ENCODE peak calls at places on chromosomes 1 and 21, in ten cellular contexts. B is anterior cingulate cortex; A is left kidney; N is heart right ventricle; U is cardiac septum; E is stimulated activated CD8-positive, alpha-beta memory T cell treated with anti-CD3 and anti-CD28 coated beads, Interleukin-2, amount 100 ng/mL, for 48 hours; K is cardiac fibroblast; P is DMS153; D is amygdala; I is HEK293T. C is an unnamed sample.

GRCh38 chr1:220157738-220158137 is 63.8 kb downstream of the IARS2 start:
- DNase-seq in B (no peak), A (no peak), N (no peak), U (no peak), E (no peak), K (no peak), P (no peak), D (no peak), I (no peak), C (no peak)

GRCh38 chr21:41817228-41817627 is 50.4 kb upstream of the RIPK4 start:
- DNase-seq in B (no peak), A (peak), N (peak), U (peak), E (no peak), K (peak), P (peak), D (no peak), I (peak), C (peak)

GRCh38 chr1:3283849-3284248 is 170.6 kb upstream of the ARHGEF16 start:
- DNase-seq in B (peak), A (peak), N (peak), U (no peak), E (no peak), K (no peak), P (no peak), D (peak), I (peak), C (peak)

GRCh38 chr1:222739465-222739864 is 2.5 kb downstream of the FAM177B start:
- DNase-seq in B (no peak), A (no peak), N (no peak), U (no peak), E (no peak), K (no peak), P (no peak), D (no peak), I (no peak), C (no peak)

GRCh38 chr1:173635116-173635515 is at the start of gene TEX50:
- DNase-seq in B (no peak), A (no peak), N (no peak), U (no peak), E (no peak), K (no peak), P (no peak), D (no peak), I (no peak), C (no peak)

GRCh38 chr1:54949971-54950360 is 30.5 kb upstream of the TMEM61 start:
- DNase-seq in B (no peak), A (no peak), N (no peak), U (no peak), E (no peak), K (peak), P (no peak), D (no peak), I (no peak), C (no peak)

GRCh38 chr1:244862354-244862698 is 2.0 kb downstream of the HNRNPU start:
- DNase-seq in B (no peak), A (no peak), N (no peak), U (no peak), E (no peak), K (peak), P (no peak), D (no peak), I (no peak), C (no peak)

GRCh38 chr1:18955442-18956188 is 861 bp downstream of the IFFO2 start:
- DNase-seq in B (no peak), A (peak), N (no peak), U (no peak), E (peak), K (peak), P (peak), D (no peak), I (peak), C (peak)

GRCh38 chr1:8423702-8424538 is 106.0 kb downstream of the SLC45A1 start:
- DNase-seq in B (no peak), A (peak), N (peak), U (peak), E (peak), K (peak), P (peak), D (no peak), I (peak), C (peak)

GRCh38 chr1:34165422-34165921 is 442 bp upstream of the CSMD2 start:
- DNase-seq in B (no peak), A (peak), N (no peak), U (no peak), E (no peak), K (peak), P (no peak), D (no peak), I (no peak), C (no peak)

GRCh38 chr21:29232601-29233541 is 65.9 kb upstream of the BACH1 start:
- DNase-seq in B (no peak), A (no peak), N (no peak), U (no peak), E (no peak), K (peak), P (no peak), D (no peak), I (no peak), C (peak)

GRCh38 chr1:94819945-94820746 is at the start of gene SLC44A3:
- DNase-seq in B (no peak), A (peak), N (no peak), U (no peak), E (peak), K (peak), P (no peak), D (no peak), I (peak), C (no peak)

GRCh38 chr1:23704834-23705495 is 13.4 kb downstream of the RPL11 start:
- DNase-seq in B (no peak), A (no peak), N (no peak), U (no peak), E (no peak), K (no peak), P (no peak), D (no peak), I (no peak), C (no peak)

GRCh38 chr1:198018529-198018928 is 101.4 kb downstream of the LHX9 start:
- DNase-seq in B (no peak), A (no peak), N (no peak), U (no peak), E (no peak), K (peak), P (no peak), D (no peak), I (no peak), C (peak)

GRCh38 chr1:50658421-50659076 is 235.3 kb upstream of the DMRTA2 start:
- DNase-seq in B (no peak), A (no peak), N (no peak), U (no peak), E (no peak), K (peak), P (no peak), D (no peak), I (no peak), C (no peak)

GRCh38 chr1:82483146-82483545 is 682.4 kb downstream of the ADGRL2 start:
- DNase-seq in B (no peak), A (no peak), N (no peak), U (no peak), E (no peak), K (no peak), P (no peak), D (no peak), I (no peak), C (no peak)

GRCh38 chr1:229117664-229118300 is 153.1 kb upstream of the RAB4A start:
- DNase-seq in B (no peak), A (no peak), N (peak), U (no peak), E (no peak), K (no peak), P (peak), D (peak), I (no peak), C (no peak)

GRCh38 chr1:37631039-37631428 is 3.7 kb downstream of the RSPO1 start:
- DNase-seq in B (no peak), A (peak), N (no peak), U (no peak), E (no peak), K (no peak), P (no peak), D (no peak), I (no peak), C (no peak)

GRCh38 chr1:100597069-100597741 is 59.3 kb downstream of the GPR88 start:
- DNase-seq in B (no peak), A (peak), N (no peak), U (no peak), E (no peak), K (peak), P (no peak), D (no peak), I (no peak), C (peak)

GRCh38 chr1:116425987-116426386 is 52.9 kb downstream of the ATP1A1 start:
- DNase-seq in B (no peak), A (no peak), N (no peak), U (no peak), E (no peak), K (no peak), P (no peak), D (no peak), I (no peak), C (no peak)

GRCh38 chr1:150110066-150110465 is 39.6 kb upstream of the PLEKHO1 start:
- DNase-seq in B (no peak), A (no peak), N (no peak), U (no peak), E (no peak), K (no peak), P (no peak), D (no peak), I (no peak), C (peak)

GRCh38 chr21:24428539-24429186 is 1178.6 kb downstream of the MRPL39 start:
- DNase-seq in B (no peak), A (no peak), N (no peak), U (no peak), E (no peak), K (no peak), P (no peak), D (no peak), I (no peak), C (no peak)

GRCh38 chr1:167991546-167991945 is 54.7 kb upstream of the MPC2 start:
- DNase-seq in B (no peak), A (no peak), N (no peak), U (no peak), E (no peak), K (no peak), P (no peak), D (no peak), I (no peak), C (peak)

GRCh38 chr1:96059736-96060135 is 661.8 kb upstream of the PTBP2 start:
- DNase-seq in B (no peak), A (peak), N (no peak), U (no peak), E (no peak), K (no peak), P (no peak), D (no peak), I (no peak), C (no peak)

GRCh38 chr1:109959974-109960744 is 24.4 kb upstream of the AHCYL1 start:
- DNase-seq in B (no peak), A (peak), N (no peak), U (no peak), E (no peak), K (peak), P (peak), D (no peak), I (peak), C (peak)

GRCh38 chr1:31697369-31697984 is 6.3 kb downstream of the COL16A1 start:
- DNase-seq in B (no peak), A (no peak), N (no peak), U (no peak), E (no peak), K (no peak), P (no peak), D (no peak), I (no peak), C (no peak)

GRCh38 chr1:207221934-207222351 is 99.5 kb upstream of the CD55 start:
- DNase-seq in B (no peak), A (peak), N (no peak), U (no peak), E (no peak), K (peak), P (no peak), D (no peak), I (no peak), C (no peak)

GRCh38 chr1:40182956-40183710 is 21.9 kb downstream of the RLF start:
- DNase-seq in B (no peak), A (peak), N (no peak), U (no peak), E (no peak), K (peak), P (no peak), D (no peak), I (peak), C (peak)

GRCh38 chr1:212287261-212287895 is 2.2 kb downstream of the PPP2R5A start:
- DNase-seq in B (no peak), A (peak), N (no peak), U (no peak), E (no peak), K (no peak), P (no peak), D (no peak), I (no peak), C (no peak)

GRCh38 chr21:35048706-35049617 is at the start of gene RUNX1:
- DNase-seq in B (no peak), A (no peak), N (peak), U (peak), E (peak), K (peak), P (no peak), D (no peak), I (no peak), C (no peak)

GRCh38 chr1:107594541-107594940 is 370.4 kb downstream of the VAV3 start:
- DNase-seq in B (no peak), A (peak), N (no peak), U (no peak), E (no peak), K (no peak), P (no peak), D (no peak), I (no peak), C (no peak)

GRCh38 chr1:40848530-40849189 is 13.5 kb downstream of the CITED4 start:
- DNase-seq in B (peak), A (peak), N (peak), U (no peak), E (no peak), K (peak), P (peak), D (peak), I (peak), C (peak)

GRCh38 chr1:43551396-43551888 is 20.8 kb downstream of the PTPRF start:
- DNase-seq in B (no peak), A (no peak), N (no peak), U (no peak), E (no peak), K (no peak), P (no peak), D (no peak), I (no peak), C (no peak)

GRCh38 chr1:174789399-174789798 is 210.3 kb upstream of the CACYBP start:
- DNase-seq in B (no peak), A (no peak), N (no peak), U (no peak), E (no peak), K (peak), P (no peak), D (no peak), I (no peak), C (no peak)

GRCh38 chr1:30382496-30382895 is 340.9 kb downstream of the MATN1 start:
- DNase-seq in B (no peak), A (no peak), N (no peak), U (peak), E (no peak), K (no peak), P (no peak), D (no peak), I (no peak), C (no peak)

GRCh38 chr21:27681841-27682240 is 715.0 kb upstream of the ADAMTS5 start:
- DNase-seq in B (no peak), A (no peak), N (no peak), U (no peak), E (no peak), K (peak), P (no peak), D (no peak), I (no peak), C (no peak)

GRCh38 chr1:203539831-203540546 is 46.0 kb downstream of the OPTC start:
- DNase-seq in B (no peak), A (no peak), N (no peak), U (no peak), E (no peak), K (no peak), P (no peak), D (no peak), I (no peak), C (no peak)